ENCODE peak calls at places on chromosomes 6 and 20, in four cellular contexts. I is stomach, N is psoas muscle, M is uterus. W is an unnamed sample.

GRCh38 chr6:36033935-36034334 is 6.3 kb downstream of the MAPK14 start:
- DNase-seq in N (no peak), I (no peak), M (no peak), W (no peak)

GRCh38 chr6:1237636-1238035 is 74.3 kb upstream of the FOXQ1 start:
- DNase-seq in N (no peak), M (no peak), I (no peak), W (no peak)

GRCh38 chr20:59135093-59135492 is 28.5 kb upstream of the ZNF831 start:
- DNase-seq in I (no peak), N (no peak), M (no peak), W (no peak)

GRCh38 chr6:33914519-33915120 is 110.8 kb upstream of the MLN start:
- DNase-seq in I (no peak), N (no peak), M (no peak), W (no peak)

GRCh38 chr6:29627762-29628418 is 5.1 kb downstream of the GABBR1 start:
- DNase-seq in N (peak; percentile 78), M (peak; percentile 85), I (peak; percentile 52), W (peak; percentile 80)

GRCh38 chr6:47345761-47346160 is 36.1 kb upstream of the TNFRSF21 start:
- DNase-seq in N (no peak), M (no peak), I (no peak), W (no peak)

GRCh38 chr6:158799051-158799792 is 19.9 kb downstream of the EZR start:
- DNase-seq in N (no peak), M (no peak), I (peak; percentile 73), W (peak; percentile 29)

GRCh38 chr6:27168108-27168507 is 79.4 kb upstream of the PRSS16 start:
- DNase-seq in I (no peak), N (no peak), M (no peak), W (no peak)

GRCh38 chr6:145600299-145600698 is 135.0 kb downstream of the EPM2A start:
- DNase-seq in N (no peak), M (no peak), I (no peak), W (no peak)

GRCh38 chr20:35093245-35093884 is 758 bp upstream of the TRPC4AP start:
- DNase-seq in N (no peak), M (no peak), I (no peak), W (no peak)

GRCh38 chr6:159761135-159761872 is 541 bp upstream of the ACAT2 start:
- DNase-seq in I (peak; percentile 29), M (peak; percentile 42), N (peak; percentile 38), W (peak; percentile 33)

GRCh38 chr20:41854765-41855164 is 236.6 kb upstream of the CHD6 start:
- DNase-seq in M (no peak), I (no peak), N (no peak), W (no peak)

GRCh38 chr20:31860431-31861345 is 9.6 kb downstream of the DUSP15 start:
- DNase-seq in N (no peak), I (no peak), M (no peak), W (no peak)

GRCh38 chr6:164753517-164753916 is 555.9 kb downstream of the C6orf118 start:
- DNase-seq in N (no peak), I (no peak), M (no peak), W (no peak)

GRCh38 chr20:64103871-64104666 is 3.3 kb downstream of the NPBWR2 start:
- DNase-seq in M (no peak), I (no peak), N (peak; percentile 4), W (no peak)

GRCh38 chr6:127080081-127080480 is 38.4 kb upstream of the RSPO3 start:
- DNase-seq in I (no peak), N (no peak), M (no peak), W (no peak)

GRCh38 chr6:1103027-1103426 is 208.9 kb upstream of the FOXQ1 start:
- DNase-seq in I (no peak), M (no peak), N (no peak), W (no peak)

GRCh38 chr6:97653076-97653475 is 370.1 kb upstream of the MMS22L start:
- DNase-seq in I (no peak), N (no peak), M (no peak), W (no peak)

GRCh38 chr6:39791850-39792500 is at the start of gene DAAM2:
- DNase-seq in M (peak; percentile 78), N (peak; percentile 74), I (peak; percentile 64), W (peak; percentile 62)

GRCh38 chr20:46828471-46828870 is 66.2 kb upstream of the EYA2 start:
- DNase-seq in M (no peak), I (no peak), N (no peak), W (no peak)

GRCh38 chr6:131124341-131125071 is 10.8 kb upstream of the AKAP7 start:
- DNase-seq in I (no peak), N (no peak), M (no peak), W (no peak)

GRCh38 chr20:14717124-14718004 is 380.0 kb upstream of the FLRT3 start:
- DNase-seq in N (no peak), I (no peak), M (no peak), W (no peak)

GRCh38 chr6:108699290-108700041 is 138.7 kb downstream of the FOXO3 start:
- DNase-seq in N (no peak), I (no peak), M (peak; percentile 38), W (peak; percentile 36)

GRCh38 chr20:38859070-38859690 is 53.7 kb downstream of the PPP1R16B start:
- DNase-seq in I (no peak), N (no peak), M (no peak), W (no peak)

DNA sequence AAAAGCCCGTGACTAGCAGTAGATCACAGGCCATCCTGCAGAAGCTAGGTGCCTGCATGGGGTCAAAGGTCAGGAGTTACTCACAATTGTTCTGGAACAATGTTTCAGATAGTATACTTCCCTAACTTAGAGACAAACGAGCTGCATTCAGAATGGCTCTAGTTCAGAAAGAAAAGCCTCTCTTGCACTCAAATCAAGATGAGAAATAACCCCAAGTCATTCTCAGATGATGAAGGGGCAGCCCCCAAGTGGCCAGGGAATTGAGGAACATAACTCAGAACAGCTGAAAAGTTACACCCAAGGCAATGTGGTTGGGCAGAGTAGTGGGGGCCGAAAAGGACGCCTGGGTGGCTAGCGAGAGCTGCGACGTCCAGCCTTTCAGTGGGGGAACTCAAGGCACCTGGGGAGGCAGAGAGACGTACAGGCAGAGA is 27.8 kb downstream of the FYN start:
- DNase-seq in M (no peak), I (no peak), N (no peak), W (no peak)
- H3K4me3 ChIP-seq in M (no peak overlapping the region), I (no peak overlapping the region), N (no peak overlapping the region), W (no peak overlapping the region)

GRCh38 chr6:70423189-70424133 is 10.2 kb downstream of the FAM135A start:
- DNase-seq in M (no peak), N (no peak), I (no peak), W (no peak)

GRCh38 chr6:70415660-70416059 is 2.4 kb downstream of the FAM135A start:
- DNase-seq in N (no peak), I (no peak), M (no peak), W (no peak)

GRCh38 chr6:70424296-70424695 is 11.0 kb downstream of the FAM135A start:
- DNase-seq in N (no peak), M (no peak), I (no peak), W (no peak)

GRCh38 chr6:70421509-70421908 is 8.2 kb downstream of the FAM135A start:
- DNase-seq in M (no peak), N (no peak), I (no peak), W (no peak)
- H3K36me3 ChIP-seq in M (no peaks in the 10 kb centered on the region), N (peaks cover 4% of the 10 kb centered on the region), I (peaks cover 7% of the 10 kb centered on the region), W (peaks cover 4% of the 10 kb centered on the region)

GRCh38 chr6:117345292-117345610 is 79.9 kb downstream of the VGLL2 start:
- DNase-seq in I (no peak), M (no peak), N (no peak), W (no peak)

GRCh38 chr6:117344444-117345291 is 79.3 kb downstream of the VGLL2 start:
- DNase-seq in I (no peak), M (no peak), N (no peak), W (no peak)

GRCh38 chr6:117351521-117351920 is 74.2 kb downstream of the ROS1 start:
- DNase-seq in N (no peak), I (no peak), M (no peak), W (no peak)

DNA sequence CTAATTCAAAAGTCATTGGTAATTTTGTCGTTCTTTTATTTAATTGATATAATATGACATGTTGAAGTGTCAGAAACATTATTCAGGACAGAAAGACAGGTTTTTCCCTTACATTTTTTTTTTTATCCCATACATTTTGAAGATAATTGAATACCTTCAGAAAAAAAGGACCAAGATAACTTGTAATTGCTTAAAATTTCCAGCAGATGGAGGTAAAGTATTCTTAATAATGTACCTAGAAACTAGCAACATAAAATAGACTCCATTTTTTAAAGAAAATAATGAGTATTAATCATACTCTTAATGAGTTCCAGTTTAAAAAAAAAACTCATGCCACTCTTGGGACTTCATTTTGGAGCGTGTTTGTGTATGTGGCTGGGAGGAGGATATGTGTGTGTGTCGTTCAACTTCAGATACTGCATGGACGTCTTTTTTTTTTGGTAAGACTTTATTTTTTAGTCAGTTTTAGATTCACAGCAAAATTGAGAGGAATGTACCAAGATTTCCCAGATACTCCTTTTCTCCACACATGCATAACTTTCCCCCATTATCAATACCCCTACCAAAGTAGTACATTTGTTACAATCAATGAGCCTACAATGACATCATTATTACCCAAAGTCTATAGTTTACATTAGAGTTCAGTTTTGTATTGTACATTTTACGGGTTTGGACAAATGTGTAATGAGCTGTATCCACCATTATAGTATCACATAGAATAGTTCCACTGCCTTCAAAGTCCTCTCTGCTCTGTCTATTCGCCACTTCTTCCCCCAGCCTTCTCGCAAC is 79.4 kb downstream of the ROS1 start:
- DNase-seq in M (no peak), I (no peak), N (no peak), W (no peak)
- TF ChIP-seq CTCF in M (peak; percentile 34), I (peak; percentile 54), N (peak; percentile 65), W (peak; percentile 26)

GRCh38 chr20:62063601-62063980 is 2.1 kb downstream of the TAF4 start:
- DNase-seq in I (no peak), M (no peak), N (no peak), W (no peak)
- H3K4me3 ChIP-seq in I (peak overlapping the region; percentile 51), M (peak overlapping the region; percentile 41), N (peak overlapping the region; percentile 64), W (peak overlapping the region; percentile 56)